ENCODE peak calls at places on chromosomes 3 and 15, in seven cellular contexts. S, J, X, V, R, A and K are unnamed samples.

GRCh38 chr3:23612296-23612891 is 193.4 kb upstream of the UBE2E1 start:
- DNase-seq in S (no peak), J (no peak), X (no peak), V (no peak), R (no peak), A (peak), K (peak)

GRCh38 chr15:77457619-77458265 is 37.1 kb downstream of the HMG20A start:
- DNase-seq in S (no peak), J (no peak), X (no peak), V (no peak), R (no peak), A (peak), K (no peak)

GRCh38 chr15:91307561-91307960 is 207.5 kb downstream of the SV2B start:
- DNase-seq in S (no peak), J (no peak), X (no peak), V (no peak), R (no peak), A (no peak), K (no peak)

GRCh38 chr3:114643342-114643741 is 349.5 kb downstream of the TIGIT start:
- DNase-seq in S (no peak), J (no peak), X (no peak), V (no peak), R (no peak), A (no peak), K (no peak)

GRCh38 chr3:126307083-126307482 is 50.1 kb downstream of the KLF15 start:
- DNase-seq in S (no peak), J (no peak), X (no peak), V (no peak), R (no peak), A (no peak), K (no peak)

GRCh38 chr3:111454551-111454950 is 87.4 kb upstream of the CD96 start:
- DNase-seq in S (no peak), J (no peak), X (no peak), V (no peak), R (no peak), A (no peak), K (no peak)

GRCh38 chr3:10469406-10470119 is 35.8 kb downstream of the ATP2B2 start:
- DNase-seq in S (no peak), J (no peak), X (no peak), V (no peak), R (no peak), A (no peak), K (no peak)

GRCh38 chr15:83288381-83288801 is 3.9 kb upstream of the BNC1 start:
- DNase-seq in S (no peak), J (no peak), X (no peak), V (no peak), R (no peak), A (peak), K (no peak)

GRCh38 chr3:71989165-71989564 is 204.2 kb upstream of the PROK2 start:
- DNase-seq in S (no peak), J (no peak), X (no peak), V (no peak), R (no peak), A (peak), K (peak)